ENCODE peak calls at places on chromosomes 13 and 19, in four cellular contexts. One of them, this sample, is unnamed.

GRCh38 chr13:65011403-65011802 is 2218.7 kb downstream of the PCDH9 start:
- DNase-seq in astrocyte: no peak
- DNase-seq in AG04450: no peak
- DNase-seq in cardiac fibroblast: no peak
- DNase-seq in this sample: no peak

GRCh38 chr13:33249066-33249465 is 36.5 kb downstream of the STARD13 start:
- DNase-seq in astrocyte: peak
- DNase-seq in AG04450: no peak
- DNase-seq in cardiac fibroblast: peak
- DNase-seq in this sample: no peak

GRCh38 chr19:17073869-17074627 is 1.2 kb downstream of the HAUS8 start:
- DNase-seq in astrocyte: no peak
- DNase-seq in AG04450: no peak
- DNase-seq in cardiac fibroblast: no peak
- DNase-seq in this sample: no peak

GRCh38 chr19:35748106-35749020 is at the start of gene LIN37:
- DNase-seq in astrocyte: peak
- DNase-seq in AG04450: peak
- DNase-seq in cardiac fibroblast: peak
- DNase-seq in this sample: peak

GRCh38 chr13:76289558-76289957 is 596.6 kb downstream of the KCTD12 start:
- DNase-seq in astrocyte: no peak
- DNase-seq in AG04450: no peak
- DNase-seq in cardiac fibroblast: no peak
- DNase-seq in this sample: no peak

GRCh38 chr13:100266026-100266425 is 177.1 kb downstream of the PCCA start:
- DNase-seq in astrocyte: no peak
- DNase-seq in AG04450: no peak
- DNase-seq in cardiac fibroblast: peak
- DNase-seq in this sample: no peak

GRCh38 chr19:58229255-58229639 is 533 bp downstream of the ZNF544 start:
- DNase-seq in astrocyte: peak
- DNase-seq in AG04450: no peak
- DNase-seq in cardiac fibroblast: peak
- DNase-seq in this sample: peak

GRCh38 chr19:39506944-39507714 is 7.8 kb upstream of the SELENOV start:
- DNase-seq in astrocyte: peak
- DNase-seq in AG04450: no peak
- DNase-seq in cardiac fibroblast: peak
- DNase-seq in this sample: peak

GRCh38 chr13:75264611-75265010 is 217.4 kb downstream of the TBC1D4 start:
- DNase-seq in astrocyte: no peak
- DNase-seq in AG04450: no peak
- DNase-seq in cardiac fibroblast: no peak
- DNase-seq in this sample: no peak

GRCh38 chr19:55172741-55173140 is 6.3 kb upstream of the DNAAF3 start:
- DNase-seq in astrocyte: peak
- DNase-seq in AG04450: no peak
- DNase-seq in cardiac fibroblast: peak
- DNase-seq in this sample: no peak

GRCh38 chr13:42041684-42042035 is 6.8 kb upstream of the DGKH start:
- DNase-seq in astrocyte: peak
- DNase-seq in AG04450: no peak
- DNase-seq in cardiac fibroblast: peak
- DNase-seq in this sample: peak

GRCh38 chr13:62512194-62513141 is 1096.8 kb upstream of the PCDH20 start:
- DNase-seq in astrocyte: no peak
- DNase-seq in AG04450: peak
- DNase-seq in cardiac fibroblast: peak
- DNase-seq in this sample: peak

GRCh38 chr13:110409581-110409992 is 102.5 kb downstream of the COL4A2 start:
- DNase-seq in astrocyte: peak
- DNase-seq in AG04450: no peak
- DNase-seq in cardiac fibroblast: peak
- DNase-seq in this sample: no peak

GRCh38 chr19:13169769-13170168 is 19.6 kb downstream of the IER2 start:
- DNase-seq in astrocyte: peak
- DNase-seq in AG04450: no peak
- DNase-seq in cardiac fibroblast: peak
- DNase-seq in this sample: no peak

GRCh38 chr19:15213715-15214381 is 13.1 kb upstream of the NOTCH3 start:
- DNase-seq in astrocyte: no peak
- DNase-seq in AG04450: no peak
- DNase-seq in cardiac fibroblast: peak
- DNase-seq in this sample: no peak

GRCh38 chr13:26500618-26501320 is 56.7 kb upstream of the WASF3 start:
- DNase-seq in astrocyte: no peak
- DNase-seq in AG04450: no peak
- DNase-seq in cardiac fibroblast: no peak
- DNase-seq in this sample: no peak

GRCh38 chr19:3163230-3163886 is 15.2 kb upstream of the S1PR4 start:
- DNase-seq in astrocyte: no peak
- DNase-seq in AG04450: peak
- DNase-seq in cardiac fibroblast: peak
- DNase-seq in this sample: peak

GRCh38 chr13:22077205-22077683 is 406.4 kb downstream of the FGF9 start:
- DNase-seq in astrocyte: no peak
- DNase-seq in AG04450: no peak
- DNase-seq in cardiac fibroblast: no peak
- DNase-seq in this sample: no peak

GRCh38 chr13:88014527-88014926 is 343.4 kb downstream of the SLITRK5 start:
- DNase-seq in astrocyte: no peak
- DNase-seq in AG04450: no peak
- DNase-seq in cardiac fibroblast: no peak
- DNase-seq in this sample: no peak

GRCh38 chr19:54373781-54374266 is 9.1 kb upstream of the LAIR1 start:
- DNase-seq in astrocyte: no peak
- DNase-seq in AG04450: no peak
- DNase-seq in cardiac fibroblast: no peak
- DNase-seq in this sample: no peak

GRCh38 chr13:100608906-100609305 is 20.3 kb upstream of the GGACT start:
- DNase-seq in astrocyte: peak
- DNase-seq in AG04450: no peak
- DNase-seq in cardiac fibroblast: peak
- DNase-seq in this sample: no peak

GRCh38 chr19:56351208-56351607 is 36.6 kb upstream of the ZSCAN5A start:
- DNase-seq in astrocyte: no peak
- DNase-seq in AG04450: no peak
- DNase-seq in cardiac fibroblast: no peak
- DNase-seq in this sample: no peak

GRCh38 chr13:103883152-103883551 is 816.9 kb upstream of the SLC10A2 start:
- DNase-seq in astrocyte: peak
- DNase-seq in AG04450: peak
- DNase-seq in cardiac fibroblast: peak
- DNase-seq in this sample: peak

DNA sequence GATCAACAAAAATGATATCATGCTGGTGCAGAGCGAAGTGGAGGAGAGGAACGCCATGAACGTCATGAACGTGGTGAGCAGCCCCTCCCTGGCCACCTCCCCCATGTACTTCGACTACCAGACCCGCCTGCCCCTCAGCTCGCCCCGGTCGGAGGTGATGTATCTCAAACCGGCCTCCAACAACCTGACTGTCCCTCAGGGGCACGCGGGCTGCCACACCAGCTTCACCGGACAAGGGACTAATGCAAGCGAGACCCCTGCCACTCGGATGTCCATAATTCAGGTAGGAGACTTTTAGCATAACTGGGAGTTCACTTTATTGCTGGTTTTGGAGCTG is 3.3 kb downstream of the PCDH17 start:
- DNase-seq in astrocyte: no peak
- DNase-seq in AG04450: no peak
- DNase-seq in cardiac fibroblast: no peak
- DNase-seq in this sample: peak
- TF ChIP-seq CTCF in astrocyte: no peak
- TF ChIP-seq CTCF in AG04450: no peak
- TF ChIP-seq CTCF in cardiac fibroblast: no peak
- TF ChIP-seq CTCF in this sample: no peak

DNA sequence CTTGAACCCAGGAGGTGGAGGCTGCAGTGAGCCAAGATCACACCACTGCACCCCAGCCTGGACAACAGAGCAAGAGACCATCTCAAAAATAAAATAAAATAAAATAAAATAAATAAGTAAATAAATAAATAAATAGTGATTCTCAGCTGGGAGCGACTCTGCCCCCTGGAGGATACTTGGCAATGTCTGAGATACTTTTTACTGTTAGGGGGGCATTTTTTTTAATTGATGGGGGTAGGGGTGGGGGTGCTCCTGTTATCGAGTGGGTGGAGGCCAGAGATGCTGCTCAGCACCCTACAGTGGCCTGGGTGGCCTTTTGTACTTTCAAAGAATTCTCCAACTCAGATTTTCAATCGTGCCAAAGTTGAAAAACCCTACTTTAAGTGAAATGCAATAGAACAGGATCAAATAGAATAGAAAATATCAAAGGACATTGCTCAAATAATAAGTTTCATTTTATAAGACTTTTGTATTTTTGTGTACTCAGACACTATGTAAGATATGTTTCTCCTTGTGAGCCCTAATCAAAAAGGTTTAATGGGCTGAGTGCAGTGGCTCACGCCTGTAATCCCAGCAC is 7.1 kb upstream of the CLPP start:
- DNase-seq in astrocyte: no peak
- DNase-seq in AG04450: no peak
- DNase-seq in cardiac fibroblast: peak
- DNase-seq in this sample: no peak
- TF ChIP-seq CTCF in astrocyte: peak
- TF ChIP-seq CTCF in AG04450: peak
- TF ChIP-seq CTCF in cardiac fibroblast: peak
- TF ChIP-seq CTCF in this sample: peak

GRCh38 chr13:94968040-94968756 is 255.9 kb upstream of the SOX21 start:
- DNase-seq in astrocyte: no peak
- DNase-seq in AG04450: no peak
- DNase-seq in cardiac fibroblast: no peak
- DNase-seq in this sample: peak
- TF ChIP-seq CTCF in astrocyte: no peak
- TF ChIP-seq CTCF in AG04450: peak
- TF ChIP-seq CTCF in cardiac fibroblast: no peak
- TF ChIP-seq CTCF in this sample: no peak

GRCh38 chr19:19204181-19204580 is 967 bp upstream of the NR2C2AP start:
- DNase-seq in astrocyte: no peak
- DNase-seq in AG04450: no peak
- DNase-seq in cardiac fibroblast: no peak
- DNase-seq in this sample: no peak
- TF ChIP-seq CTCF in astrocyte: no peak
- TF ChIP-seq CTCF in AG04450: no peak
- TF ChIP-seq CTCF in cardiac fibroblast: no peak
- TF ChIP-seq CTCF in this sample: no peak

This sample was measured in endothelial cell.